ENCODE peak calls at places on chromosomes 3 and 15, in four cellular contexts. W is right atrium auricular region, C is tibial nerve, J is foreskin fibroblast. B is an unnamed sample.
A peak's percentile ranks its signal among the peaks of the same experiment; 100 is the strongest.

GRCh38 chr15:32715276-32715675 is 2.5 kb upstream of the GREM1 start:
- DNase-seq in W (no peak), C (no peak), J (no peak), B (no peak)

GRCh38 chr15:64398575-64398974 is 10.9 kb downstream of the TRIP4 start:
- DNase-seq in W (no peak), C (no peak), J (no peak), B (no peak)

GRCh38 chr15:85837011-85837433 is 42.3 kb upstream of the KLHL25 start:
- DNase-seq in W (no peak), C (no peak), J (no peak), B (no peak)

GRCh38 chr3:197583371-197583770 is 27.6 kb upstream of the BDH1 start:
- DNase-seq in W (no peak), C (no peak), J (no peak), B (no peak)

GRCh38 chr3:112302061-112302830 is 8.2 kb upstream of the SLC9C1 start:
- DNase-seq in W (no peak), C (no peak), J (no peak), B (no peak)

GRCh38 chr3:181622365-181622764 is 89.4 kb upstream of the SOX2 start:
- DNase-seq in W (no peak), C (no peak), J (no peak), B (no peak)

GRCh38 chr3:97910931-97911351 is 61.3 kb downstream of the RIOX2 start:
- DNase-seq in W (no peak), C (no peak), J (no peak), B (peak; percentile 7)

GRCh38 chr3:33750216-33750558 is 32.1 kb upstream of the CLASP2 start:
- DNase-seq in W (no peak), C (no peak), J (no peak), B (no peak)

GRCh38 chr3:17979911-17980310 is 237.5 kb upstream of the TBC1D5 start:
- DNase-seq in W (no peak), C (no peak), J (no peak), B (no peak)

GRCh38 chr3:17982211-17982880 is 239.9 kb upstream of the TBC1D5 start:
- DNase-seq in W (no peak), C (no peak), J (no peak), B (no peak)

GRCh38 chr3:17983106-17983505 is 240.7 kb upstream of the TBC1D5 start:
- DNase-seq in W (no peak), C (no peak), J (no peak), B (no peak)

GRCh38 chr3:17974206-17974841 is 231.9 kb upstream of the TBC1D5 start:
- DNase-seq in W (no peak), C (no peak), J (peak; percentile 0), B (no peak)

GRCh38 chr3:17979248-17979647 is 236.8 kb upstream of the TBC1D5 start:
- DNase-seq in W (no peak), C (no peak), J (no peak), B (peak; percentile 9)
- TF ChIP-seq CTCF in W (no peak), C (no peak), J (no peak), B (peak; percentile 17)

GRCh38 chr3:57095361-57095760 is 34.9 kb downstream of the SPATA12 start:
- DNase-seq in W (no peak), C (no peak), J (no peak), B (no peak)

GRCh38 chr3:57091874-57092273 is 31.4 kb downstream of the SPATA12 start:
- DNase-seq in W (no peak), C (no peak), J (no peak), B (no peak)

GRCh38 chr3:57094606-57095005 is 34.1 kb downstream of the SPATA12 start:
- DNase-seq in W (no peak), C (no peak), J (peak; percentile 74), B (no peak)

GRCh38 chr3:57094011-57094535 is 33.6 kb downstream of the SPATA12 start:
- DNase-seq in W (no peak), C (no peak), J (no peak), B (no peak)

DNA sequence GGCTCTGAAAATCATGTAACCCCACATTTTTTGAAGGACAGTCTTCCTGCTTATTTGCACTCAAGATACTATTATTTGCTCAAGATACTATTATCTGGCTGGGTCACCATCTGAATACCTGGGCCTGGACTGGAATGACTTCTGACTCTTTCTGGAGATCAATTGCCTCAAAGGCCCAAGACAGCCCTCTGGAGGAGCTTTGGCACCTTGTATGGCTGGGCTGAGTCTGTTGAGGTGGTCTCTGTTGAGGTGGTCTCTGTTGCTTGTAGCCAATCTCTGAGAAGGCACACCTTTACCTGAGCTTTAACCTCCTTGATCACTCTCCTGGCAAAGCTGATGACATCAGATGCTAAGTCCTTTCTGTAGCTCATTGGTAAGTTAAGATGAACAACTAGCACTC is 33.0 kb downstream of the SPATA12 start:
- DNase-seq in W (no peak), C (no peak), J (no peak), B (no peak)
- TF ChIP-seq CTCF in W (no peak), C (no peak), J (no peak), B (no peak)

GRCh38 chr15:90638241-90638691 is 78.9 kb upstream of the BLM start:
- DNase-seq in W (no peak), C (no peak), J (no peak), B (no peak)

GRCh38 chr15:90641581-90642463 is 75.3 kb upstream of the BLM start:
- DNase-seq in W (no peak), C (no peak), J (no peak), B (no peak)

GRCh38 chr15:90637693-90638092 is 79.5 kb upstream of the BLM start:
- DNase-seq in W (no peak), C (no peak), J (no peak), B (no peak)

GRCh38 chr15:90640862-90641261 is 76.3 kb upstream of the BLM start:
- DNase-seq in W (no peak), C (no peak), J (no peak), B (no peak)

DNA sequence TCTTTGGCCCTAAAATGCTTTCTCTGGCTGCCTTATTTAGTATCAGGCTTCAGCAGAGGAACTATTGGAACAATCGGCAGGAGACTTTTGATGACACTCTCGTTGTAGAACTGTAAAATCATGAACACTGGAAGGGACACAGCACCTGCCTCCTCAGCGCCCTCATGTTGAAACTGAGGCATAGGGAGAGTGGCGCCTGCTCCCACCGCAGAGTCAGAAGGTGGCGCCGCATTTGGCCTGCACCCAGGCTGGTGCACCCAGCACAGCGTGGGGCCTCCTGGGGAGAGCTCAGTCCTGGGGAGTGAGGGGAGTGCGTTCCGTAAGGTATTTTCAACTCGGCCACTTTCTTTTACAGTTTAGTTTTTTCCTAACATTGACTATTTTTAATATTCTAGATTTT is 78.2 kb upstream of the BLM start:
- DNase-seq in W (no peak), C (no peak), J (no peak), B (no peak)
- TF ChIP-seq CTCF in W (no peak), C (no peak), J (no peak), B (no peak)

GRCh38 chr15:63025460-63025859 is 17.1 kb upstream of the TPM1 start:
- DNase-seq in W (no peak), C (no peak), J (no peak), B (no peak)
- TF ChIP-seq CTCF in W (no peak), C (no peak), J (no peak), B (no peak)

GRCh38 chr15:59688383-59688887 is 685 bp downstream of the BNIP2 start:
- DNase-seq in W (no peak), C (peak; percentile 78), J (peak; percentile 41), B (peak; percentile 24)

GRCh38 chr15:59687831-59688230 is 1.3 kb downstream of the BNIP2 start:
- DNase-seq in W (no peak), C (no peak), J (no peak), B (peak; percentile 42)

GRCh38 chr15:59689626-59690236 is 611 bp upstream of the BNIP2 start:
- DNase-seq in W (peak; percentile 96), C (peak; percentile 84), J (peak; percentile 62), B (peak; percentile 79)

GRCh38 chr15:59691194-59691805 is 2.2 kb upstream of the BNIP2 start:
- DNase-seq in W (no peak), C (peak; percentile 81), J (peak; percentile 20), B (peak; percentile 75)

GRCh38 chr15:59688888-59689625 is at the start of gene BNIP2:
- DNase-seq in W (peak; percentile 99), C (peak; percentile 98), J (peak; percentile 98), B (peak; percentile 99)
- TF ChIP-seq CTCF in W (no peak), C (peak; percentile 19), J (no peak), B (no peak)

GRCh38 chr3:45665101-45665572 is 24.1 kb upstream of the SACM1L start:
- DNase-seq in W (no peak), C (peak; percentile 59), J (no peak), B (peak; percentile 70)
- TF ChIP-seq CTCF in W (peak; percentile 40), C (peak; percentile 57), J (peak; percentile 31), B (peak; percentile 78)

DNA sequence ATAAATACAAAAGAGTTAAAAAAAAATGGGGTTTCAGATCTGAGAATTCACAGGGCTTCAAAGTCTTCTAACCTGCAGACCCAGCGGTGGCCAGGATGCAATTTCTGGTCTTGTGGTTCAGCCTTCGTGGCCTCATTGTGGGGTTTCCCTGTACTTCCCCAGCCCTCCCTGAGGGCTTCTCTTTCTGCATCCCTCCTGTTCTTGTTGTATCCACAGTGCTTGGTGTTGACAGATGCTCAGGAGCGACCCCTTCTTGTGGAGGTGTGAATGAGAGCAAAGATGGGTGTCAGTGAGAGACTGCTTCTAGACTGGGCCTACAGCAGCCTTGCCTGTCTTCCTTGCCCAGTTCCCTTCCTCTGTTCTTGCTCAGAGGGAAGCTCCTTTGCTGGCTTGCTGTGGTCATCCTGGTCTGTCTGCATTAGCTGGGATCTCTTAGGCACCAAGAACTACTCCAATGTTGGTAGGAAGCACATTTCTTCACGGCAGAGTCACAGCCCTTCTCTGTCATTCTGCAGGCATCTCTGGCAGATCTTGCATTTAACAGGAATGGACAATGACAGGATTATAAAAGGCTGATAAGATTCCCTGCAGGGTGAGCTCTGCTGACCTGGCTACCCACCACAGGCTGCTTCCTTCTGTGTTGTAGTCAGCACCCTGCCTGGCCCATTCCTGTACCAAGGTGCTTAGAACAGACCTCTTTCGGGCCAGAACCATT is 317.8 kb upstream of the C2CD4B start:
- DNase-seq in W (no peak), C (no peak), J (no peak), B (peak; percentile 61)
- TF ChIP-seq CTCF in W (no peak), C (no peak), J (peak; percentile 21), B (no peak)

GRCh38 chr3:53693441-53693840 is 152.8 kb downstream of the CHDH start:
- DNase-seq in W (no peak), C (no peak), J (no peak), B (no peak)

GRCh38 chr3:53700441-53700840 is 145.8 kb downstream of the CHDH start:
- DNase-seq in W (peak; percentile 11), C (no peak), J (no peak), B (no peak)

GRCh38 chr3:53694648-53695356 is 151.4 kb downstream of the CHDH start:
- DNase-seq in W (peak; percentile 50), C (no peak), J (no peak), B (no peak)

GRCh38 chr3:53694051-53694450 is 152.2 kb downstream of the CHDH start:
- DNase-seq in W (peak; percentile 44), C (no peak), J (no peak), B (no peak)

GRCh38 chr3:53696401-53697172 is 149.6 kb downstream of the CHDH start:
- DNase-seq in W (peak; percentile 55), C (no peak), J (no peak), B (no peak)
- TF ChIP-seq CTCF in W (no peak), C (no peak), J (no peak), B (no peak)

GRCh38 chr15:99733268-99734039 is at the start of gene LYSMD4:
- DNase-seq in W (peak; percentile 97), C (peak; percentile 98), J (peak; percentile 92), B (peak; percentile 99)
- TF ChIP-seq CTCF in W (no peak), C (peak; percentile 41), J (no peak), B (no peak)

GRCh38 chr3:172040078-172040975 is 949 bp downstream of the FNDC3B start:
- DNase-seq in W (peak; percentile 77), C (peak; percentile 61), J (peak; percentile 83), B (peak; percentile 33)
- TF ChIP-seq CTCF in W (no peak), C (peak; percentile 40), J (peak; percentile 29), B (no peak)

B was measured in activated CD8-positive, alpha-beta T cell treated with anti-CD3 and anti-CD28 coated beads for 36 hours.